ENCODE peak calls at places on chromosome 11, in nine cellular contexts. O is BJ, W is bronchial epithelial cell, R is PC-3, D is choroid plexus epithelial cell, I is H9, X is stomach, M is cardiac fibroblast, F is AG10803. Z is an unnamed sample.

GRCh38 chr11:104225047-104225446 is 61.1 kb upstream of the PDGFD start:
- DNase-seq in R (no peak), O (no peak), W (no peak), M (no peak), F (no peak), X (no peak), I (no peak), D (no peak), Z (no peak)

GRCh38 chr11:33500865-33501479 is 199.7 kb downstream of the C11orf91 start:
- DNase-seq in W (peak; percentile 37), O (no peak), R (peak; percentile 52), F (peak; percentile 47), X (no peak), D (peak; percentile 68), M (peak; percentile 64), I (no peak), Z (no peak)

GRCh38 chr11:20022363-20023081 is 137.8 kb downstream of the DBX1 start:
- DNase-seq in O (no peak), F (no peak), M (peak; percentile 62), X (no peak), I (peak; percentile 80), R (peak; percentile 68), D (peak; percentile 87), W (peak; percentile 89), Z (no peak)

GRCh38 chr11:70473873-70474690 is 75.8 kb downstream of the CTTN start:
- DNase-seq in R (no peak), W (no peak), I (no peak), F (no peak), X (no peak), M (no peak), O (no peak), D (no peak), Z (no peak)

GRCh38 chr11:133402551-133402950 is 129.8 kb downstream of the OPCML start:
- DNase-seq in D (no peak), M (no peak), I (no peak), X (no peak), O (no peak), R (no peak), W (no peak), F (no peak), Z (no peak)

GRCh38 chr11:127506647-127507046 is 506.1 kb upstream of the KIRREL3 start:
- DNase-seq in W (no peak), D (no peak), R (no peak), M (no peak), X (no peak), I (no peak), F (no peak), O (no peak), Z (no peak)

GRCh38 chr11:95108671-95109551 is 19.3 kb downstream of the ENDOD1 start:
- DNase-seq in I (no peak), F (no peak), X (no peak), R (no peak), O (no peak), W (no peak), M (peak; percentile 75), D (peak; percentile 76), Z (no peak)

GRCh38 chr11:126337472-126338241 is 17.8 kb upstream of the ST3GAL4 start:
- DNase-seq in O (no peak), W (no peak), M (no peak), X (no peak), R (no peak), I (no peak), F (no peak), D (no peak), Z (no peak)

GRCh38 chr11:110989734-110990133 is 255.8 kb upstream of the POU2AF2 start:
- DNase-seq in X (no peak), I (no peak), M (peak; percentile 83), O (no peak), R (no peak), F (peak; percentile 87), W (peak; percentile 44), D (peak; percentile 97), Z (no peak)

GRCh38 chr11:57345555-57346151 is 7.5 kb downstream of the P2RX3 start:
- DNase-seq in R (peak; percentile 94), I (peak; percentile 86), X (peak; percentile 85), M (peak; percentile 78), W (peak; percentile 56), O (no peak), D (peak; percentile 78), F (peak; percentile 60), Z (no peak)

GRCh38 chr11:88886796-88887195 is 179.0 kb downstream of the GRM5 start:
- DNase-seq in O (no peak), F (peak; percentile 41), R (peak; percentile 94), W (peak; percentile 37), X (no peak), D (peak; percentile 27), I (peak; percentile 43), M (peak; percentile 60), Z (no peak)
- TF ChIP-seq CTCF in O (peak; percentile 40), F (peak; percentile 56), R (peak; percentile 87), W (peak; percentile 69), X (no peak), D (peak; percentile 40), I (peak; percentile 82), M (peak; percentile 43), Z (peak; percentile 46)

GRCh38 chr11:116960916-116961315 is 123.5 kb upstream of the APOA1 start:
- DNase-seq in X (no peak), F (peak; percentile 73), R (peak; percentile 76), O (peak; percentile 31), W (peak; percentile 49), M (peak; percentile 63), I (no peak), D (peak; percentile 52), Z (peak; percentile 32)

GRCh38 chr11:116962108-116962507 is 124.7 kb upstream of the APOA1 start:
- DNase-seq in D (peak; percentile 81), O (no peak), R (no peak), M (no peak), I (no peak), X (no peak), W (no peak), F (no peak), Z (no peak)

GRCh38 chr11:116969694-116970093 is 128.5 kb downstream of the SIK3 start:
- DNase-seq in W (no peak), F (no peak), R (no peak), M (no peak), O (no peak), D (no peak), X (no peak), I (no peak), Z (no peak)

GRCh38 chr11:116963813-116964212 is 126.4 kb upstream of the APOA1 start:
- DNase-seq in W (no peak), D (no peak), O (no peak), F (peak; percentile 12), M (no peak), X (no peak), R (no peak), I (no peak), Z (no peak)

DNA sequence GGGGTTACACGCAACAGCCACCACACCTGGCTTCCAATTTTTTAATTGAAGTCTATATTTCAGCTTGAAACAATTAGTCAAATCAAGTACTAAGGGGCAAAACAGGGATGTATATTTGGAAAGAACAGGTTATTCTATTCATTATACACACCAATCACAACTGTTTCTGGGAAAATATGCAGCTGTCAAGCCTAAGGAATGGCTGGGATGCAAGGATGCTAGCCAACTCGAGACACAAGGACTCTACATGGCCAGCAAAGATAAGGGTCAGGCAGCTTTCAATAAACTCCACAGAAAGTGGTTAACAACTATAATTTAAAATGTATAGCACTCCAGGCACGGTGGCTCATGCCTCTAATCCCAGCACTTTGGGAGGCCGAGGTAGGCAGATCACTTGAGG is 126.8 kb upstream of the APOA1 start:
- DNase-seq in W (no peak), D (no peak), I (no peak), X (no peak), O (no peak), F (no peak), M (no peak), R (no peak), Z (no peak)
- TF ChIP-seq CTCF in W (no peak), D (no peak), I (no peak), X (no peak), O (no peak), F (no peak), M (no peak), R (no peak), Z (no peak)

DNA sequence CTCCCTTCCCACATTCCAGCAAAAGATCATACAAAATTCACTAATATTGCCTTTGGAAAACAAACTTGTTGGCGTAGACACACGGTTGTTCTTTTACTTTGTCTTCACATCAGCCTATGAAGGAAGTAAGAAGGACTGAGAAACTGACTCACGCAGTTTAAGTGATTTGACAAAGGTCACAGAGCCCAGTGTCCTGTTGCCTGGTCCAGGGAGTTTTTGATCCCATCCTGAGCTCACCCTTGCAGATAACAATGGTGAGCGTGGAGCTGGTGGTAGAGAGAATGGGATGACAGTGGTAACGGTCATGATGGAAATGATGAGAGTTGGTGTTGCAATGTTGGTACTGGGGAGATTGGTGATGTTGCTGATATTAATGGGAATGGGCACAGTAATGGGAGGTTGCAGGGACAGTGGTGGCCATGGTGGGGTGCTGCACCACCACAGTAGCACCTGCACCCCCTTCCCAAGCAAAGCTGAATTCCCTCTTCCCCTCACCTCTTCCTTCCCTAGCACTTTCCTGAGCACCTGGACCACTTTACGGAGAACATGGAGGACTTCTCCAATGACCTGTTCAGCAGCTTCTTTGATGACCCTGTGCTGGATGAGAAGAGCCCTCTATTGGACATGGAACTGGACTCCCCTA is 22.1 kb downstream of the CREB3L1 start:
- DNase-seq in O (no peak), I (no peak), X (no peak), F (no peak), W (no peak), D (no peak), R (peak; percentile 56), M (peak; percentile 65), Z (no peak)
- TF ChIP-seq CTCF in O (no peak), I (no peak), X (no peak), F (no peak), W (no peak), D (no peak), R (no peak), M (no peak), Z (no peak)

GRCh38 chr11:32006799-32007388 is 84.0 kb upstream of the RCN1 start:
- DNase-seq in X (no peak), I (peak; percentile 44), D (peak; percentile 74), F (peak; percentile 54), R (peak; percentile 71), O (no peak), M (peak; percentile 65), W (peak; percentile 44), Z (peak; percentile 16)
- TF ChIP-seq CTCF in X (peak; percentile 23), I (peak; percentile 85), D (peak; percentile 85), F (peak; percentile 85), R (peak; percentile 79), O (peak; percentile 80), M (peak; percentile 70), W (peak; percentile 72), Z (peak; percentile 86)

Z was measured in epithelial cell of proximal tubule.